ENCODE peak calls at places on chromosomes 7 and 10, in four cellular contexts. B, Q, Y and E are unnamed samples.

GRCh38 chr7:5598769-5599371 is 175.2 kb upstream of the TNRC18 start:
- DNase-seq in Q (no peak), B (no peak), Y (no peak), E (no peak)

GRCh38 chr7:158676898-158677297 is 27.7 kb downstream of the NCAPG2 start:
- DNase-seq in B (no peak), Y (no peak), Q (no peak), E (no peak)

GRCh38 chr7:133819695-133820094 is 307.4 kb upstream of the LRGUK start:
- DNase-seq in Y (no peak), Q (no peak), B (no peak), E (no peak)

GRCh38 chr10:29370612-29371092 is 81.8 kb downstream of the LYZL1 start:
- DNase-seq in B (no peak), Q (no peak), Y (no peak), E (no peak)

GRCh38 chr7:133633055-133633454 is 380.2 kb downstream of the EXOC4 start:
- DNase-seq in Q (peak; percentile 32), Y (no peak), B (no peak), E (peak; percentile 42)

GRCh38 chr7:98840604-98841508 is 29.0 kb downstream of the TMEM130 start:
- DNase-seq in B (no peak), Y (no peak), Q (no peak), E (no peak)

GRCh38 chr7:12588259-12588904 is 17.9 kb downstream of the SCIN start:
- DNase-seq in B (no peak), Q (no peak), Y (no peak), E (no peak)

GRCh38 chr7:11831727-11832495 is at the start of gene THSD7A:
- DNase-seq in Y (no peak), B (peak; percentile 26), Q (peak; percentile 22), E (peak; percentile 80)

GRCh38 chr7:28661826-28662225 is 249.5 kb downstream of the CREB5 start:
- DNase-seq in Y (no peak), Q (no peak), B (no peak), E (no peak)

GRCh38 chr10:118108194-118109026 is 61.7 kb upstream of the RAB11FIP2 start:
- DNase-seq in Y (no peak), B (no peak), Q (peak; percentile 7), E (peak; percentile 35)

GRCh38 chr7:81173766-81174281 is 255.0 kb upstream of the SEMA3C start:
- DNase-seq in B (no peak), Q (peak; percentile 73), Y (no peak), E (peak; percentile 16)

GRCh38 chr10:60660625-60661024 is 117.7 kb upstream of the CDK1 start:
- DNase-seq in Q (no peak), B (no peak), Y (no peak), E (no peak)

GRCh38 chr10:123930340-123931001 is 38.9 kb upstream of the CPXM2 start:
- DNase-seq in B (no peak), Y (no peak), Q (no peak), E (peak; percentile 89)

GRCh38 chr7:3267928-3268690 is 32.9 kb upstream of the SDK1 start:
- DNase-seq in Y (no peak), B (no peak), Q (peak; percentile 98), E (no peak)

GRCh38 chr7:37438879-37439278 is 9.8 kb downstream of the ELMO1 start:
- DNase-seq in Y (no peak), B (no peak), Q (no peak), E (no peak)

GRCh38 chr7:128137096-128137655 is 103.9 kb upstream of the LEP start:
- DNase-seq in Q (no peak), Y (no peak), B (no peak), E (peak; percentile 78)

GRCh38 chr10:132237871-132238270 is 51.1 kb downstream of the DPYSL4 start:
- DNase-seq in Q (no peak), Y (peak; percentile 2), B (no peak), E (no peak)

GRCh38 chr10:123135415-123136141 is at the start of gene HMX3:
- DNase-seq in B (no peak), Q (no peak), Y (no peak), E (peak; percentile 53)

GRCh38 chr10:124708246-124708779 is 35.9 kb downstream of the FAM53B start:
- DNase-seq in B (no peak), Y (no peak), Q (no peak), E (no peak)

GRCh38 chr10:102267748-102268147 is 22.4 kb downstream of the GBF1 start:
- DNase-seq in Q (peak; percentile 43), B (no peak), Y (no peak), E (peak; percentile 42)

GRCh38 chr10:94083662-94084323 is 90.1 kb downstream of the PLCE1 start:
- DNase-seq in Y (no peak), Q (no peak), B (no peak), E (no peak)

GRCh38 chr7:123003539-123004126 is 8.1 kb upstream of the TAS2R16 start:
- DNase-seq in Y (no peak), Q (no peak), B (no peak), E (no peak)

GRCh38 chr10:21002097-21002878 is 105.2 kb upstream of the NEBL start:
- DNase-seq in Y (no peak), Q (peak; percentile 43), B (no peak), E (no peak)

GRCh38 chr10:42519761-42520460 is 118.5 kb downstream of the ZNF33B start:
- DNase-seq in B (no peak), Q (no peak), Y (no peak), E (no peak)

GRCh38 chr7:70419816-70420215 is 712.1 kb upstream of the GALNT17 start:
- DNase-seq in Y (no peak), Q (no peak), B (no peak), E (no peak)

GRCh38 chr7:42099837-42100508 is 137.0 kb downstream of the GLI3 start:
- DNase-seq in B (no peak), Q (no peak), Y (no peak), E (no peak)

GRCh38 chr7:116557066-116557585 is 32.3 kb downstream of the CAV1 start:
- DNase-seq in B (no peak), Q (no peak), Y (no peak), E (no peak)

GRCh38 chr10:33126118-33126517 is 168.1 kb upstream of the ITGB1 start:
- DNase-seq in B (no peak), Q (peak; percentile 56), Y (no peak), E (no peak)

GRCh38 chr7:141789917-141790316 is at the start of gene TAS2R5:
- DNase-seq in Y (no peak), Q (no peak), B (no peak), E (no peak)

GRCh38 chr7:22114440-22114981 is 168.8 kb upstream of the CDCA7L start:
- DNase-seq in Y (no peak), B (no peak), Q (no peak), E (no peak)

GRCh38 chr10:1173091-1173490 is 116.9 kb downstream of the WDR37 start:
- DNase-seq in B (no peak), Q (no peak), Y (no peak), E (no peak)

GRCh38 chr7:157791261-157791660 is 454.5 kb downstream of the DNAJB6 start:
- DNase-seq in Y (no peak), B (no peak), Q (no peak), E (no peak)

GRCh38 chr10:72951760-72952159 is 2.8 kb downstream of the PLA2G12B start:
- DNase-seq in B (no peak), Q (no peak), Y (no peak), E (no peak)

GRCh38 chr7:30970074-30970473 is 6.3 kb downstream of the GHRHR start:
- DNase-seq in Q (no peak), Y (no peak), B (no peak), E (peak; percentile 4)

GRCh38 chr10:99234067-99234738 is 1.4 kb downstream of the HPSE2 start:
- DNase-seq in B (peak; percentile 21), Q (peak; percentile 14), Y (no peak), E (peak; percentile 72)

GRCh38 chr10:101639141-101639900 is 51.2 kb downstream of the DPCD start:
- DNase-seq in Q (no peak), Y (no peak), B (no peak), E (no peak)

GRCh38 chr7:115356139-115356746 is 434.3 kb downstream of the MDFIC start:
- DNase-seq in Q (no peak), Y (no peak), B (no peak), E (peak; percentile 8)

GRCh38 chr10:129961274-129961839 is 2.7 kb downstream of the EBF3 start:
- DNase-seq in Y (no peak), B (no peak), Q (no peak), E (no peak)